ENCODE peak calls at places on chromosomes 5 and 9, in four cellular contexts. One of them, this sample, is unnamed.

GRCh38 chr5:139458580-139459407 is 3.7 kb downstream of the ECSCR start:
- DNase-seq in chondrocyte: no peak
- DNase-seq in psoas muscle: no peak
- DNase-seq in cardiac fibroblast: peak
- DNase-seq in this sample: no peak

GRCh38 chr9:115952667-115953316 is 200.8 kb upstream of the PAPPA start:
- DNase-seq in chondrocyte: no peak
- DNase-seq in psoas muscle: no peak
- DNase-seq in cardiac fibroblast: peak
- DNase-seq in this sample: no peak

GRCh38 chr5:88979244-88979643 is 96.3 kb upstream of the MEF2C start:
- DNase-seq in chondrocyte: no peak
- DNase-seq in psoas muscle: no peak
- DNase-seq in cardiac fibroblast: peak
- DNase-seq in this sample: no peak

GRCh38 chr5:146662229-146662628 is 146.2 kb upstream of the GPR151 start:
- DNase-seq in chondrocyte: no peak
- DNase-seq in psoas muscle: no peak
- DNase-seq in cardiac fibroblast: peak
- DNase-seq in this sample: no peak

GRCh38 chr9:12494411-12494810 is 198.8 kb upstream of the TYRP1 start:
- DNase-seq in chondrocyte: no peak
- DNase-seq in psoas muscle: no peak
- DNase-seq in cardiac fibroblast: no peak
- DNase-seq in this sample: no peak

GRCh38 chr5:132005591-132005990 is 5.9 kb downstream of the ACSL6 start:
- DNase-seq in chondrocyte: peak
- DNase-seq in psoas muscle: peak
- DNase-seq in cardiac fibroblast: no peak
- DNase-seq in this sample: no peak

GRCh38 chr9:136958898-136959850 is 7.1 kb downstream of the LCN12 start:
- DNase-seq in chondrocyte: no peak
- DNase-seq in psoas muscle: no peak
- DNase-seq in cardiac fibroblast: no peak
- DNase-seq in this sample: no peak

GRCh38 chr5:127925916-127926315 is 157.7 kb upstream of the SLC12A2 start:
- DNase-seq in chondrocyte: no peak
- DNase-seq in psoas muscle: no peak
- DNase-seq in cardiac fibroblast: peak
- DNase-seq in this sample: no peak

GRCh38 chr5:169911448-169912212 is 68.7 kb downstream of the INSYN2B start:
- DNase-seq in chondrocyte: no peak
- DNase-seq in psoas muscle: no peak
- DNase-seq in cardiac fibroblast: no peak
- DNase-seq in this sample: no peak

GRCh38 chr5:103111458-103111857 is 8.5 kb downstream of the GIN1 start:
- DNase-seq in chondrocyte: no peak
- DNase-seq in psoas muscle: no peak
- DNase-seq in cardiac fibroblast: no peak
- DNase-seq in this sample: no peak

GRCh38 chr5:149381261-149381985 is 2.3 kb upstream of the IL17B start:
- DNase-seq in chondrocyte: no peak
- DNase-seq in psoas muscle: no peak
- DNase-seq in cardiac fibroblast: no peak
- DNase-seq in this sample: no peak

GRCh38 chr9:78103971-78104433 is 72.4 kb upstream of the GNAQ start:
- DNase-seq in chondrocyte: no peak
- DNase-seq in psoas muscle: no peak
- DNase-seq in cardiac fibroblast: no peak
- DNase-seq in this sample: no peak

GRCh38 chr5:153755913-153756500 is 265.5 kb downstream of the GRIA1 start:
- DNase-seq in chondrocyte: no peak
- DNase-seq in psoas muscle: no peak
- DNase-seq in cardiac fibroblast: no peak
- DNase-seq in this sample: no peak

GRCh38 chr5:68757813-68758212 is 336.0 kb upstream of the SLC30A5 start:
- DNase-seq in chondrocyte: no peak
- DNase-seq in psoas muscle: no peak
- DNase-seq in cardiac fibroblast: no peak
- DNase-seq in this sample: no peak

GRCh38 chr5:99285606-99286005 is 356.8 kb upstream of the CHD1 start:
- DNase-seq in chondrocyte: no peak
- DNase-seq in psoas muscle: no peak
- DNase-seq in cardiac fibroblast: no peak
- DNase-seq in this sample: no peak

GRCh38 chr5:113510836-113511451 is 2.5 kb upstream of the YTHDC2 start:
- DNase-seq in chondrocyte: no peak
- DNase-seq in psoas muscle: no peak
- DNase-seq in cardiac fibroblast: peak
- DNase-seq in this sample: no peak

GRCh38 chr5:42944989-42945388 is 95.1 kb downstream of the ANXA2R start:
- DNase-seq in chondrocyte: no peak
- DNase-seq in psoas muscle: no peak
- DNase-seq in cardiac fibroblast: peak
- DNase-seq in this sample: no peak
- TF ChIP-seq CTCF in chondrocyte: no peak
- TF ChIP-seq CTCF in psoas muscle: no peak
- TF ChIP-seq CTCF in cardiac fibroblast: no peak
- TF ChIP-seq CTCF in this sample: no peak

DNA sequence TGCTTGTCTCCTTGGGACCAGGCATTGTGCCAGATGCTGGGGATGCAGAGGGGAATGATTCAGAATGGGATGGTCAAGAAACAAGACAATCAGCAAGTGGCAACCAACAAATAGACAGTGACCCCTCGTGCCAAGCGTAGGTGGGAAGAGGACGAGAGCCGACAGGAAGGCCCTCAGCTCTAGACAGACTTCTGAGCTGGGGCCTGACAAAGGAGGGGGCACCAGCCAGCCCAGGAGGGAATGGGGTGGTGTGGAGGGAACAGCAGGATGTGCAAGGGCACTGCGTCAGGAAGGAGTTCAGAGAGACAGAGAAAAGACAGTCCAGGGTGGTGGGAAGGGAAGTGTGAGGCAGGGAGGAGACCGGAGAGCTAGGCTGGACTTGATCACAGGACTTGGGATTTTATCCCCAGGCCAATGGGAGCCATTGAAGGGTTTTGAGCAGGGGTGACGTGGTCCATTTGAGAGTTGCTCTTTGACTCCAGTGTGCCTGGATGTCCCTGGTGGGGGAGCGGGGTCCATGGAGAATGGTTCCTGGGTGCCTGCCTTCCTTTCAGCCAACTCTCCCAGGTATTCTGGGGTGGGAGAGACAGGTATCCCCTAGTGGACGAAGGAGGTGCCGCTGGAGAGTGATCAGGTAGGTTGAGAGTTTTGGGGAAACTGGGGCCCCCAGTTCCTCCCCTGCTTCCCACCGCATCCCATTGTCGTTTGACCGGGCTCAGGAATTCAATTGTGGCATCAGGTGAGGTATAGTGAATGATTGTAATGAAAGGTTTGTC is 79.3 kb upstream of the ZNF618 start:
- DNase-seq in chondrocyte: no peak
- DNase-seq in psoas muscle: no peak
- DNase-seq in cardiac fibroblast: no peak
- DNase-seq in this sample: no peak
- TF ChIP-seq CTCF in chondrocyte: no peak
- TF ChIP-seq CTCF in psoas muscle: no peak
- TF ChIP-seq CTCF in cardiac fibroblast: no peak
- TF ChIP-seq CTCF in this sample: no peak

GRCh38 chr5:135426102-135427082 is 20.8 kb downstream of the DCANP1 start:
- DNase-seq in chondrocyte: no peak
- DNase-seq in psoas muscle: no peak
- DNase-seq in cardiac fibroblast: peak
- DNase-seq in this sample: no peak
- TF ChIP-seq CTCF in chondrocyte: peak
- TF ChIP-seq CTCF in psoas muscle: peak
- TF ChIP-seq CTCF in cardiac fibroblast: peak
- TF ChIP-seq CTCF in this sample: peak

GRCh38 chr5:73218552-73219171 is 45.7 kb downstream of the TMEM174 start:
- DNase-seq in chondrocyte: no peak
- DNase-seq in psoas muscle: no peak
- DNase-seq in cardiac fibroblast: peak
- DNase-seq in this sample: no peak
- TF ChIP-seq CTCF in chondrocyte: peak
- TF ChIP-seq CTCF in psoas muscle: no peak
- TF ChIP-seq CTCF in cardiac fibroblast: peak
- TF ChIP-seq CTCF in this sample: peak

GRCh38 chr9:127629468-127630081 is 17.5 kb downstream of the STXBP1 start:
- DNase-seq in chondrocyte: no peak
- DNase-seq in psoas muscle: no peak
- DNase-seq in cardiac fibroblast: no peak
- DNase-seq in this sample: no peak
- TF ChIP-seq CTCF in chondrocyte: peak
- TF ChIP-seq CTCF in psoas muscle: no peak
- TF ChIP-seq CTCF in cardiac fibroblast: peak
- TF ChIP-seq CTCF in this sample: no peak

DNA sequence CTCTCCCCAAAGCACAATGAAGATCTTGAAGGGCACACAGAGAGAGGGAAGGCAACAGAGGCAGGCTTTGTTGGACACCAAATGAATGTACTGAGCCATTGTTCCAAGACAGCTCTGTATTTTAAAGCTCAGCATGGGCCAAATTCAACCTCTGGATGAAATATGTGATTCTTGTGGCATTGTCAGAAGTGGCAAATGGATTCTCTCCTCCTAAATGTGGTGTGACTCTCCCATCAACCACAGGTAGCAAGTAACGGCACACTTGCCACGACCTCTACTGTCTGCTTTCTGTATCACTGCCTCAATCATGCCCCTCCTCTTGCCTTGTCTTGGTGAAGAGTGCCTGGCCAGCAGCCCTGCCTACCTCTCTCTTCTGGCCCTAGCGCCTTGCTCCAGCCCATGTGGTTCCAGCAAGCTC is 6.1 kb upstream of the MOB3B start:
- DNase-seq in chondrocyte: no peak
- DNase-seq in psoas muscle: no peak
- DNase-seq in cardiac fibroblast: no peak
- DNase-seq in this sample: no peak
- TF ChIP-seq CTCF in chondrocyte: peak
- TF ChIP-seq CTCF in psoas muscle: no peak
- TF ChIP-seq CTCF in cardiac fibroblast: peak
- TF ChIP-seq CTCF in this sample: peak

GRCh38 chr9:126804198-126804695 is 593 bp upstream of the ZBTB43 start:
- DNase-seq in chondrocyte: no peak
- DNase-seq in psoas muscle: no peak
- DNase-seq in cardiac fibroblast: no peak
- DNase-seq in this sample: no peak

GRCh38 chr9:126802343-126803059 is 2.3 kb upstream of the ZBTB43 start:
- DNase-seq in chondrocyte: no peak
- DNase-seq in psoas muscle: no peak
- DNase-seq in cardiac fibroblast: no peak
- DNase-seq in this sample: no peak

GRCh38 chr9:126804696-126805545 is at the start of gene ZBTB43:
- DNase-seq in chondrocyte: peak
- DNase-seq in psoas muscle: peak
- DNase-seq in cardiac fibroblast: peak
- DNase-seq in this sample: peak

GRCh38 chr9:126806336-126806735 is 1.5 kb downstream of the ZBTB43 start:
- DNase-seq in chondrocyte: no peak
- DNase-seq in psoas muscle: no peak
- DNase-seq in cardiac fibroblast: peak
- DNase-seq in this sample: no peak

DNA sequence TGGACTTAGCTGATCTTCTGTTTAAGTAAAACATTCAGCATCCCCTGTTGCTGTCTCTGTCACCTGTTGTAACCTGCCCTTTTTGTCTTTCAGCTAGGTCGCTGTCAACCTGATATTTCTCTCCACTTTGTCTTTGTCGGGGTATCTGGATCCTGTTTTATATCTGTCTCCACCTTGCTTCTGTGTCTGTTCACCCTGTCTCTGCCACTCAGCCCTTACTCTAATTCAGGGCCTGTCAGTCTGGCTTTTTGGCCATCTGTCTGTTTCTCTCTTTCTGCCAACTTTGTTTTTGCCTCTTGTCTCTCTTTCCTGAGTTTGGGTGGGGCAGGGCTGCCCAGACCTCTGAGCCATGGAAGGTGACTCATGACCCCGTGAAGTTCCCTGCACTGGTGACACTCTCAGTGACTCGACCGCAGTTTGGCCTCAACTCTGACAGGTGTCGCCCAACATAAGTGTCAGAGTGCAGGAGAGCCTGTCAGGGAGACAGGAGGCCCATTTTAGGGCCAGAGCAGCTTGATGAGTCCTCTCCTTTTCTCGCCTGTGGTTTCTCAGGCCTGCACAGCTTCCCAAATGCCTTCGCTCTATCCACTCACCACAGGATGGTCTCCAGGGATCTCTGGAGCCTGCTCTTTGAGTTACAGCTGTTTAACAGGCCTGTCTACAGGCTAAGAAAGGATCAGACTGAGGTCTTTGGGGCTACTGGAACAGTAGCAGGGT is 864 bp downstream of the ZBTB43 start:
- DNase-seq in chondrocyte: peak
- DNase-seq in psoas muscle: peak
- DNase-seq in cardiac fibroblast: peak
- DNase-seq in this sample: no peak
- TF ChIP-seq CTCF in chondrocyte: no peak
- TF ChIP-seq CTCF in psoas muscle: no peak
- TF ChIP-seq CTCF in cardiac fibroblast: no peak
- TF ChIP-seq CTCF in this sample: no peak

This sample was measured in neural crest cell.